ENCODE peak calls at places on chromosomes 5 and 9, in four cellular contexts. D is GM19239, R is Caco-2, Q is HTR-8/SVneo. Y is an unnamed sample.

GRCh38 chr5:133967715-133968056 is 739 bp downstream of the C5orf15 start:
- DNase-seq in D (no peak), R (no peak), Q (no peak), Y (no peak)

GRCh38 chr9:107295995-107296394 is 12.9 kb downstream of the RAD23B start:
- DNase-seq in D (no peak), R (no peak), Q (no peak), Y (no peak)

GRCh38 chr9:97419315-97419867 is 7.5 kb downstream of the TDRD7 start:
- DNase-seq in D (no peak), R (no peak), Q (no peak), Y (no peak)

GRCh38 chr9:124792976-124793594 is 16.2 kb downstream of the OLFML2A start:
- DNase-seq in D (no peak), R (no peak), Q (no peak), Y (no peak)

GRCh38 chr5:64570395-64570996 is 64.7 kb downstream of the RGS7BP start:
- DNase-seq in D (no peak), R (no peak), Q (no peak), Y (no peak)

GRCh38 chr9:93136011-93136440 is 2.0 kb upstream of the NINJ1 start:
- DNase-seq in D (no peak), R (no peak), Q (no peak), Y (no peak)

GRCh38 chr5:37492778-37493555 is 113.8 kb downstream of the WDR70 start:
- DNase-seq in D (no peak), R (no peak), Q (no peak), Y (no peak)

GRCh38 chr9:131951905-131952304 is 127.8 kb downstream of the MED27 start:
- DNase-seq in D (no peak), R (no peak), Q (no peak), Y (no peak)

GRCh38 chr9:97802276-97802675 is 50.8 kb upstream of the FOXE1 start:
- DNase-seq in D (no peak), R (peak; percentile 69), Q (peak; percentile 74), Y (no peak)

GRCh38 chr9:37405350-37405749 is 17.1 kb upstream of the GRHPR start:
- DNase-seq in D (no peak), R (no peak), Q (no peak), Y (no peak)

GRCh38 chr9:27528278-27528885 is 1.2 kb downstream of the MOB3B start:
- DNase-seq in D (peak; percentile 37), R (peak; percentile 58), Q (peak; percentile 9), Y (peak; percentile 79)

GRCh38 chr5:462051-462481 is 19.1 kb downstream of the EXOC3 start:
- DNase-seq in D (no peak), R (no peak), Q (no peak), Y (no peak)

GRCh38 chr5:154168395-154168794 is 22.1 kb upstream of the GALNT10 start:
- DNase-seq in D (no peak), R (no peak), Q (no peak), Y (no peak)

GRCh38 chr9:82957526-82958379 is 105.2 kb downstream of the RASEF start:
- DNase-seq in D (no peak), R (no peak), Q (no peak), Y (no peak)

GRCh38 chr9:20754556-20754955 is 70.5 kb downstream of the FOCAD start:
- DNase-seq in D (no peak), R (no peak), Q (no peak), Y (no peak)

Y was measured in mesothelial cell of epicardium.